ENCODE peak calls at places on chromosomes 11 and 22, in five cellular contexts. One of them, this sample, is unnamed.

GRCh38 chr11:113504586-113504985 is 29.4 kb upstream of the DRD2 start:
- DNase-seq in ovary: no peak
- DNase-seq in ascending aorta: no peak
- DNase-seq in PC-9: no peak
- DNase-seq in adrenal gland: no peak
- DNase-seq in this sample: no peak

GRCh38 chr11:33674035-33674814 is 26.4 kb downstream of the C11orf91 start:
- DNase-seq in ovary: no peak
- DNase-seq in ascending aorta: no peak
- DNase-seq in PC-9: no peak
- DNase-seq in adrenal gland: no peak
- DNase-seq in this sample: no peak

GRCh38 chr11:44065851-44066731 is at the start of gene ACCS:
- DNase-seq in ovary: peak
- DNase-seq in ascending aorta: peak
- DNase-seq in PC-9: peak
- DNase-seq in adrenal gland: peak
- DNase-seq in this sample: peak

GRCh38 chr22:24498826-24499225 is 3.7 kb downstream of the UPB1 start:
- DNase-seq in ovary: no peak
- DNase-seq in ascending aorta: no peak
- DNase-seq in PC-9: no peak
- DNase-seq in adrenal gland: no peak
- DNase-seq in this sample: no peak

GRCh38 chr22:44419429-44419828 is 78.6 kb downstream of the RTL6 start:
- DNase-seq in ovary: no peak
- DNase-seq in ascending aorta: no peak
- DNase-seq in PC-9: peak
- DNase-seq in adrenal gland: no peak
- DNase-seq in this sample: no peak

GRCh38 chr22:31278643-31279326 is 13.5 kb downstream of the PIK3IP1 start:
- DNase-seq in ovary: peak
- DNase-seq in ascending aorta: no peak
- DNase-seq in PC-9: no peak
- DNase-seq in adrenal gland: no peak
- DNase-seq in this sample: no peak

GRCh38 chr11:60347084-60347797 is 20.2 kb downstream of the MS4A6E start:
- DNase-seq in ovary: no peak
- DNase-seq in ascending aorta: no peak
- DNase-seq in PC-9: no peak
- DNase-seq in adrenal gland: no peak
- DNase-seq in this sample: no peak

GRCh38 chr11:64021742-64022067 is 14.0 kb upstream of the FLRT1 start:
- DNase-seq in ovary: no peak
- DNase-seq in ascending aorta: no peak
- DNase-seq in PC-9: no peak
- DNase-seq in adrenal gland: no peak
- DNase-seq in this sample: peak

GRCh38 chr22:34976474-34976873 is 89.5 kb upstream of the ISX start:
- DNase-seq in ovary: no peak
- DNase-seq in ascending aorta: no peak
- DNase-seq in PC-9: no peak
- DNase-seq in adrenal gland: no peak
- DNase-seq in this sample: no peak

GRCh38 chr11:17389957-17390649 is 1.6 kb upstream of the KCNJ11 start:
- DNase-seq in ovary: no peak
- DNase-seq in ascending aorta: no peak
- DNase-seq in PC-9: no peak
- DNase-seq in adrenal gland: no peak
- DNase-seq in this sample: no peak

GRCh38 chr22:25742918-25743708 is 1.1 kb downstream of the MYO18B start:
- DNase-seq in ovary: no peak
- DNase-seq in ascending aorta: no peak
- DNase-seq in PC-9: no peak
- DNase-seq in adrenal gland: no peak
- DNase-seq in this sample: no peak

GRCh38 chr11:36394926-36395325 is 98.8 kb downstream of the PRR5L start:
- DNase-seq in ovary: no peak
- DNase-seq in ascending aorta: no peak
- DNase-seq in PC-9: no peak
- DNase-seq in adrenal gland: no peak
- DNase-seq in this sample: no peak

GRCh38 chr22:49916851-49917250 is 1.4 kb downstream of the ALG12 start:
- DNase-seq in ovary: no peak
- DNase-seq in ascending aorta: no peak
- DNase-seq in PC-9: no peak
- DNase-seq in adrenal gland: no peak
- DNase-seq in this sample: no peak

GRCh38 chr11:40328890-40329617 is 1130.4 kb downstream of the LRRC4C start:
- DNase-seq in ovary: no peak
- DNase-seq in ascending aorta: peak
- DNase-seq in PC-9: peak
- DNase-seq in adrenal gland: peak
- DNase-seq in this sample: peak

GRCh38 chr11:31779268-31779879 is 31.7 kb downstream of the PAX6 start:
- DNase-seq in ovary: no peak
- DNase-seq in ascending aorta: no peak
- DNase-seq in PC-9: no peak
- DNase-seq in adrenal gland: no peak
- DNase-seq in this sample: peak

GRCh38 chr11:44766112-44766971 is 39.6 kb downstream of the TSPAN18 start:
- DNase-seq in ovary: peak
- DNase-seq in ascending aorta: peak
- DNase-seq in PC-9: no peak
- DNase-seq in adrenal gland: peak
- DNase-seq in this sample: no peak

GRCh38 chr11:117146521-117146920 is 2.4 kb downstream of the PAFAH1B2 start:
- DNase-seq in ovary: no peak
- DNase-seq in ascending aorta: no peak
- DNase-seq in PC-9: no peak
- DNase-seq in adrenal gland: peak
- DNase-seq in this sample: no peak

GRCh38 chr11:118275184-118275583 is 11.1 kb upstream of the MPZL2 start:
- DNase-seq in ovary: no peak
- DNase-seq in ascending aorta: no peak
- DNase-seq in PC-9: peak
- DNase-seq in adrenal gland: no peak
- DNase-seq in this sample: peak

GRCh38 chr11:114110948-114111347 is 51.4 kb downstream of the ZBTB16 start:
- DNase-seq in ovary: peak
- DNase-seq in ascending aorta: no peak
- DNase-seq in PC-9: no peak
- DNase-seq in adrenal gland: peak
- DNase-seq in this sample: no peak

GRCh38 chr11:110524227-110524626 is 94.5 kb downstream of the FDX1 start:
- DNase-seq in ovary: no peak
- DNase-seq in ascending aorta: no peak
- DNase-seq in PC-9: peak
- DNase-seq in adrenal gland: no peak
- DNase-seq in this sample: peak

GRCh38 chr11:6225024-6225423 is 9.4 kb downstream of the FHIP1B start:
- DNase-seq in ovary: no peak
- DNase-seq in ascending aorta: no peak
- DNase-seq in PC-9: no peak
- DNase-seq in adrenal gland: no peak
- DNase-seq in this sample: no peak

GRCh38 chr11:23310276-23310675 is 450.0 kb upstream of the CCDC179 start:
- DNase-seq in ovary: no peak
- DNase-seq in ascending aorta: no peak
- DNase-seq in PC-9: no peak
- DNase-seq in adrenal gland: no peak
- DNase-seq in this sample: no peak

GRCh38 chr11:27806122-27806521 is 105.9 kb upstream of the BDNF start:
- DNase-seq in ovary: no peak
- DNase-seq in ascending aorta: no peak
- DNase-seq in PC-9: no peak
- DNase-seq in adrenal gland: no peak
- DNase-seq in this sample: no peak

GRCh38 chr22:28810839-28811491 is 10.6 kb upstream of the XBP1 start:
- DNase-seq in ovary: no peak
- DNase-seq in ascending aorta: no peak
- DNase-seq in PC-9: no peak
- DNase-seq in adrenal gland: no peak
- DNase-seq in this sample: no peak

GRCh38 chr11:35950082-35950481 is 6.2 kb downstream of the LDLRAD3 start:
- DNase-seq in ovary: no peak
- DNase-seq in ascending aorta: no peak
- DNase-seq in PC-9: no peak
- DNase-seq in adrenal gland: no peak
- DNase-seq in this sample: no peak

GRCh38 chr11:64545605-64546004 is 45.4 kb upstream of the SLC22A12 start:
- DNase-seq in ovary: no peak
- DNase-seq in ascending aorta: no peak
- DNase-seq in PC-9: peak
- DNase-seq in adrenal gland: peak
- DNase-seq in this sample: peak

GRCh38 chr11:65859812-65860277 is 388 bp upstream of the MUS81 start:
- DNase-seq in ovary: no peak
- DNase-seq in ascending aorta: no peak
- DNase-seq in PC-9: no peak
- DNase-seq in adrenal gland: peak
- DNase-seq in this sample: no peak

GRCh38 chr11:65858354-65859133 is 564 bp upstream of the CFL1 start:
- DNase-seq in ovary: no peak
- DNase-seq in ascending aorta: no peak
- DNase-seq in PC-9: no peak
- DNase-seq in adrenal gland: no peak
- DNase-seq in this sample: no peak

GRCh38 chr11:65857500-65858353 is at the start of gene CFL1:
- DNase-seq in ovary: peak
- DNase-seq in ascending aorta: peak
- DNase-seq in PC-9: peak
- DNase-seq in adrenal gland: peak
- DNase-seq in this sample: peak

GRCh38 chr11:65860278-65861164 is at the start of gene MUS81:
- DNase-seq in ovary: peak
- DNase-seq in ascending aorta: peak
- DNase-seq in PC-9: peak
- DNase-seq in adrenal gland: peak
- DNase-seq in this sample: peak

GRCh38 chr11:65859134-65859811 is 960 bp upstream of the MUS81 start:
- DNase-seq in ovary: peak
- DNase-seq in ascending aorta: peak
- DNase-seq in PC-9: peak
- DNase-seq in adrenal gland: peak
- DNase-seq in this sample: peak
- TF ChIP-seq CTCF in ovary: no peak
- TF ChIP-seq CTCF in ascending aorta: no peak
- TF ChIP-seq CTCF in PC-9: peak
- TF ChIP-seq CTCF in adrenal gland: peak
- TF ChIP-seq CTCF in this sample: no peak

GRCh38 chr22:41368543-41368817 is 13.3 kb upstream of the TEF start:
- DNase-seq in ovary: no peak
- DNase-seq in ascending aorta: no peak
- DNase-seq in PC-9: no peak
- DNase-seq in adrenal gland: no peak
- DNase-seq in this sample: no peak

GRCh38 chr22:41367680-41368542 is 13.8 kb upstream of the TEF start:
- DNase-seq in ovary: peak
- DNase-seq in ascending aorta: no peak
- DNase-seq in PC-9: peak
- DNase-seq in adrenal gland: peak
- DNase-seq in this sample: no peak

GRCh38 chr22:41369837-41370236 is 11.9 kb upstream of the TEF start:
- DNase-seq in ovary: no peak
- DNase-seq in ascending aorta: no peak
- DNase-seq in PC-9: no peak
- DNase-seq in adrenal gland: no peak
- DNase-seq in this sample: no peak

GRCh38 chr22:41367039-41367679 is 14.6 kb upstream of the TEF start:
- DNase-seq in ovary: peak
- DNase-seq in ascending aorta: peak
- DNase-seq in PC-9: peak
- DNase-seq in adrenal gland: peak
- DNase-seq in this sample: peak

GRCh38 chr22:41369089-41369745 is 12.5 kb upstream of the TEF start:
- DNase-seq in ovary: peak
- DNase-seq in ascending aorta: no peak
- DNase-seq in PC-9: no peak
- DNase-seq in adrenal gland: no peak
- DNase-seq in this sample: no peak
- H3K27ac ChIP-seq in ovary: peak
- H3K27ac ChIP-seq in ascending aorta: peak
- H3K27ac ChIP-seq in PC-9: no peak
- H3K27ac ChIP-seq in adrenal gland: peak
- H3K27ac ChIP-seq in this sample: peak

GRCh38 chr22:45548991-45549736 is 46.5 kb downstream of the FBLN1 start:
- DNase-seq in ovary: peak
- DNase-seq in ascending aorta: peak
- DNase-seq in PC-9: peak
- DNase-seq in adrenal gland: no peak
- DNase-seq in this sample: peak
- TF ChIP-seq CTCF in ovary: no peak
- TF ChIP-seq CTCF in ascending aorta: peak
- TF ChIP-seq CTCF in PC-9: peak
- TF ChIP-seq CTCF in adrenal gland: no peak
- TF ChIP-seq CTCF in this sample: no peak

GRCh38 chr22:37774728-37775127 is 33.0 kb upstream of the GCAT start:
- DNase-seq in ovary: no peak
- DNase-seq in ascending aorta: no peak
- DNase-seq in PC-9: no peak
- DNase-seq in adrenal gland: no peak
- DNase-seq in this sample: no peak
- H3K27ac ChIP-seq in ovary: peak
- H3K27ac ChIP-seq in ascending aorta: no peak
- H3K27ac ChIP-seq in PC-9: peak
- H3K27ac ChIP-seq in adrenal gland: peak
- H3K27ac ChIP-seq in this sample: peak

DNA sequence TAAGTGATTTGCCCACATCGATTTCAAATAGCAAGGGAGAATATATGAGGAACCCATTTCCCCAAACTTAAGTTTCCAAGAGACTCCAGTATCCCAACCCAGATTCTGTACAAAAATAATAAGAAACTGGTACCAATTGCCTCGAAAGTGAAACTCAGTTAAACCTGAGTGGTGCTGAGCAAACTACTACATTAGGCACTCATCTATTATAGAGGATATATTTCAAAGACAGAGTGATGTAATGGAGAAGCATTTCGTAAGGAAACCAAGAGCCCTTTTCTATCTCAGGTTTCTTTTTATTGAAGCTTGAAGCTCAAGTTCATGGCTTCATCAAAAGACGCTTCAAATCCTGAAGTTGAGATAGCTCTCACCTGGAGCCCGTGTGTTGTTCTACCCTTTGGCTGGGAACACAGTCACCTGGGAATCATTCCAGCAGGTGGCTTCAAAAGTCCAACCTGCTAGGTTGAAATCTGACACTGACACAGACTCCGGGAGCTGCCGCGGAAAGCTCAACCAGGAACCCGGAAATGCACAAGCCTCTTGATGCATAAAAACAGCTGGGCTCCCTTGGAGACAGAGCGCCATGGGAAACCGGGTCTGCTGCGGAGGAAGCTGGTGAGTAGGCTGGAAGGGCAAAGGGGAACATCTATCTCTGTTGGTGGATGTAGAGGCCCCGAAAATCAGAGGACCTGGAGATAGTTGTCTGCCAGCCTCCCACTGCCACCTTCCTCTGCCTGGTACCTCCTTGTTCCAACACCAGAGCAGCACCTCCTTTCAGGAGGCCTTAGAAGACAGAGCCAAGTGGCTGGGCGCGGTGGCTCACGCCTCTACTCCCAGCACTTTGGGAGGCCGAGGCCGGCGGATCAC is at the start of gene C11orf52:
- DNase-seq in ovary: peak
- DNase-seq in ascending aorta: no peak
- DNase-seq in PC-9: peak
- DNase-seq in adrenal gland: no peak
- DNase-seq in this sample: peak
- TF ChIP-seq CTCF in ovary: no peak
- TF ChIP-seq CTCF in ascending aorta: no peak
- TF ChIP-seq CTCF in PC-9: peak
- TF ChIP-seq CTCF in adrenal gland: no peak
- TF ChIP-seq CTCF in this sample: no peak

This sample was measured in RWPE1.